ENCODE peak calls at places on chromosome 17, in six cellular contexts. Z is RWPE1, F is right cardiac atrium, D is GM12878, G is esophagus muscularis mucosa, Y is left lung. L is an unnamed sample.

GRCh38 chr17:44820631-44821196 is 9.4 kb downstream of the GJC1 start:
- DNase-seq in Z (peak), F (no peak), D (no peak), G (no peak), Y (no peak), L (no peak)

GRCh38 chr17:80803451-80804428 is 187.9 kb upstream of the CHMP6 start:
- DNase-seq in Z (no peak), F (no peak), D (no peak), G (no peak), Y (peak), L (no peak)

GRCh38 chr17:47698749-47699535 is 5.0 kb downstream of the TBKBP1 start:
- DNase-seq in Z (peak), F (peak), D (no peak), G (no peak), Y (peak), L (no peak)

GRCh38 chr17:29060475-29060874 is 17.5 kb downstream of the PIPOX start:
- DNase-seq in Z (no peak), F (no peak), D (no peak), G (no peak), Y (no peak), L (no peak)

GRCh38 chr17:14332331-14332730 is 31.4 kb downstream of the HS3ST3B1 start:
- DNase-seq in Z (no peak), F (no peak), D (no peak), G (no peak), Y (no peak), L (no peak)

GRCh38 chr17:63998721-63999679 is 849 bp downstream of the PRR29 start:
- DNase-seq in Z (no peak), F (no peak), D (no peak), G (no peak), Y (no peak), L (no peak)

GRCh38 chr17:49843774-49844350 is 4.0 kb downstream of the TAC4 start:
- DNase-seq in Z (no peak), F (no peak), D (no peak), G (no peak), Y (no peak), L (no peak)

GRCh38 chr17:5220074-5220473 is 14.6 kb downstream of the SCIMP start:
- DNase-seq in Z (no peak), F (no peak), D (no peak), G (no peak), Y (no peak), L (no peak)

GRCh38 chr17:64130559-64131001 is 636 bp upstream of the ERN1 start:
- DNase-seq in Z (no peak), F (peak), D (peak), G (no peak), Y (no peak), L (no peak)

GRCh38 chr17:55348749-55349354 is 72.8 kb downstream of the MMD start:
- DNase-seq in Z (peak), F (peak), D (no peak), G (no peak), Y (no peak), L (peak)

GRCh38 chr17:56570199-56570598 is 23.3 kb upstream of the NOG start:
- DNase-seq in Z (no peak), F (no peak), D (no peak), G (no peak), Y (no peak), L (no peak)

GRCh38 chr17:34146440-34147043 is 108.5 kb upstream of the CCL2 start:
- DNase-seq in Z (peak), F (peak), D (no peak), G (no peak), Y (peak), L (no peak)

GRCh38 chr17:35912942-35913341 is 17.6 kb downstream of the RDM1 start:
- DNase-seq in Z (no peak), F (no peak), D (no peak), G (no peak), Y (no peak), L (no peak)

GRCh38 chr17:69326302-69327059 is 452 bp downstream of the ABCA5 start:
- DNase-seq in Z (peak), F (no peak), D (no peak), G (no peak), Y (no peak), L (no peak)

GRCh38 chr17:14156689-14157088 is 80.0 kb downstream of the CDRT15 start:
- DNase-seq in Z (no peak), F (no peak), D (no peak), G (no peak), Y (no peak), L (no peak)

GRCh38 chr17:45995617-45996270 is 3.3 kb upstream of the STH start:
- DNase-seq in Z (no peak), F (no peak), D (no peak), G (no peak), Y (no peak), L (no peak)

GRCh38 chr17:45170976-45171337 is 9.3 kb downstream of the HEXIM2 start:
- DNase-seq in Z (peak), F (peak), D (no peak), G (peak), Y (no peak), L (no peak)

GRCh38 chr17:45145035-45145389 is 3.3 kb upstream of the HEXIM1 start:
- DNase-seq in Z (no peak), F (no peak), D (no peak), G (no peak), Y (peak), L (no peak)

GRCh38 chr17:73371846-73372245 is 60.0 kb upstream of the CDC42EP4 start:
- DNase-seq in Z (no peak), F (no peak), D (no peak), G (no peak), Y (no peak), L (no peak)

GRCh38 chr17:56434610-56435009 is 158.9 kb upstream of the NOG start:
- DNase-seq in Z (no peak), F (no peak), D (no peak), G (no peak), Y (no peak), L (no peak)

GRCh38 chr17:52383493-52384100 is 225.1 kb upstream of the CA10 start:
- DNase-seq in Z (peak), F (peak), D (no peak), G (no peak), Y (no peak), L (peak)

GRCh38 chr17:14052886-14053615 is 16.3 kb upstream of the COX10 start:
- DNase-seq in Z (no peak), F (no peak), D (no peak), G (no peak), Y (no peak), L (no peak)

GRCh38 chr17:45096141-45096540 is 35.0 kb downstream of the NMT1 start:
- DNase-seq in Z (no peak), F (peak), D (no peak), G (no peak), Y (no peak), L (no peak)

GRCh38 chr17:51500454-51500853 is 240.1 kb downstream of the UTP18 start:
- DNase-seq in Z (no peak), F (no peak), D (no peak), G (no peak), Y (no peak), L (no peak)

GRCh38 chr17:41773190-41773588 is 13.3 kb downstream of the JUP start:
- DNase-seq in Z (peak), F (peak), D (no peak), G (no peak), Y (peak), L (no peak)

GRCh38 chr17:35747540-35748017 is 5.5 kb downstream of the GAS2L2 start:
- DNase-seq in Z (peak), F (peak), D (peak), G (no peak), Y (peak), L (peak)

GRCh38 chr17:50841277-50841948 is 6.0 kb downstream of the WFIKKN2 start:
- DNase-seq in Z (no peak), F (no peak), D (no peak), G (no peak), Y (no peak), L (no peak)

GRCh38 chr17:6913608-6914443 is 82.0 kb upstream of the ALOX12 start:
- DNase-seq in Z (peak), F (peak), D (no peak), G (no peak), Y (peak), L (peak)

GRCh38 chr17:44400226-44400847 is 10.9 kb upstream of the ITGA2B start:
- DNase-seq in Z (peak), F (no peak), D (no peak), G (no peak), Y (no peak), L (no peak)

GRCh38 chr17:2959371-2960130 is 103.9 kb downstream of the OR1D5 start:
- DNase-seq in Z (no peak), F (no peak), D (no peak), G (no peak), Y (no peak), L (no peak)

GRCh38 chr17:14580494-14580893 is 279.6 kb downstream of the HS3ST3B1 start:
- DNase-seq in Z (no peak), F (no peak), D (no peak), G (no peak), Y (no peak), L (no peak)

GRCh38 chr17:8940866-8941471 is 24.5 kb downstream of the PIK3R5 start:
- DNase-seq in Z (no peak), F (peak), D (no peak), G (no peak), Y (no peak), L (no peak)

GRCh38 chr17:63622571-63623390 is 564 bp downstream of the MAP3K3 start:
- DNase-seq in Z (peak), F (peak), D (no peak), G (no peak), Y (peak), L (peak)

GRCh38 chr17:7729841-7730240 is 12.3 kb downstream of the DNAH2 start:
- DNase-seq in Z (no peak), F (no peak), D (no peak), G (no peak), Y (no peak), L (no peak)

DNA sequence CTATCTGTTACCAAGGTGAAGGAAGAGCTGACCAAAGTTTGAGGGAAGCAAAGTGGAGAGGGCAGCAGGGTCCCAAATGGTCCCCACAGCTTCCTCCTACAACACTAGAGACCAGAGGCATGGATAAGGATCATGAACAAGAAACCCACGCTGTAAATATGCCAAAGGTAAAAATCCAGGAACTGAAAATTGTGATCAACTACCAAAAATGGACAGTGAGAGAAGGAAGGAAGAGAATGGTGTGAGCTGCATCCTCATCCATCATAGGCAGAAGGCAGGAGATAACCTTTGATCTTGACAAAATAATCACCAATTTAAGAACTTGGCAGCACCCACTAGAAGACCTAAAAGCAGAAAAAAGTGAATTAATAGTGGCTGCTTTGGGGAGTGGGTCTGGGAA is 66.2 kb downstream of the CYTH1 start:
- DNase-seq in Z (no peak), F (no peak), D (no peak), G (no peak), Y (no peak), L (no peak)
- H3K27ac ChIP-seq in Z (no peak), F (no peak), D (peak), G (peak), Y (peak), L (peak)

GRCh38 chr17:59330314-59330942 is 1.0 kb upstream of the YPEL2 start:
- DNase-seq in Z (no peak), F (peak), D (no peak), G (no peak), Y (no peak), L (no peak)

GRCh38 chr17:59328534-59329095 is 2.8 kb upstream of the YPEL2 start:
- DNase-seq in Z (no peak), F (no peak), D (no peak), G (no peak), Y (no peak), L (no peak)

GRCh38 chr17:59329558-59330313 is 1.7 kb upstream of the YPEL2 start:
- DNase-seq in Z (peak), F (peak), D (peak), G (no peak), Y (no peak), L (no peak)

GRCh38 chr17:59327136-59327878 is 4.1 kb upstream of the YPEL2 start:
- DNase-seq in Z (no peak), F (no peak), D (no peak), G (no peak), Y (no peak), L (peak)

DNA sequence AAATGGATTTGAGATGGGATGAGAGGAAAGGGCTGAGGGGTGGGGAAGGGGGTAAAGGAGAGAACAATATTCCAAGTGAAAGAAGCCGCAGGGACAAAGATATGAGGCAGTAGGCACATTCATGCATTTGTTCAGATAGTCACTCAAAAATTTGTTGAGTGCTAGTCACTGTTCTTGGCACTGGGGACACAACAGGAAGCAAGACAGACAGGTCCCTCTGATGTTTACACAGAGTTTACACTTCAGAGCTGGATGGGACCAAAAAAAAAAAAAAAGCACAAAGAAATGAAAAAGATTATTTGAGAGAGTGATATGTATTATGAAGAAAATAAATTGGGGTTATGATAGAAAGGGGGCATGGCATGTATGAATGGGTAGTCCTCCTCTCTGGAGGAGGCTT is 3.6 kb upstream of the YPEL2 start:
- DNase-seq in Z (no peak), F (no peak), D (no peak), G (no peak), Y (no peak), L (no peak)
- H3K27ac ChIP-seq in Z (no peak), F (no peak), D (no peak), G (no peak), Y (peak), L (no peak)

DNA sequence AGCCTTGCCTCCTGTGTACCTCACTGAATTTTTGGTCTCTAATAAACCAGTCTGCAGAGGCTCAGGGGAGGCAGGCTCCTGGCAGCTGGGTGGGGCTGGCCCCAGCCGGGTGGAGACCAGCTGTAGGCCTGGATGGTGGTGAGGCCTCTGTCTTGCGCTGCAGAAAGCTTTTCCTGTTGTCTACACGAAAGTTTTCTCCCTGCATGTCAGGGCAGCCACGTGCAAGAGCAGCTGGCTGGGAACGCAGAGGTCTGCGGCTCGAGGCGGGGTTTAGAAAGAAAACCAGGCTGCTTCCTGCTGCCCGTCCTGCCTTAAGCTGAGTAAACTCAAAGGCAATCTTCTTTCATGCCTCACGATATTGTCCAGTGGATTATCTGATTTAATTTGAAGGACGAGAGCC is 2.4 kb downstream of the SERPINF1 start:
- DNase-seq in Z (no peak), F (peak), D (no peak), G (peak), Y (peak), L (peak)
- H3K27ac ChIP-seq in Z (peak), F (peak), D (no peak), G (peak), Y (peak), L (no peak)

DNA sequence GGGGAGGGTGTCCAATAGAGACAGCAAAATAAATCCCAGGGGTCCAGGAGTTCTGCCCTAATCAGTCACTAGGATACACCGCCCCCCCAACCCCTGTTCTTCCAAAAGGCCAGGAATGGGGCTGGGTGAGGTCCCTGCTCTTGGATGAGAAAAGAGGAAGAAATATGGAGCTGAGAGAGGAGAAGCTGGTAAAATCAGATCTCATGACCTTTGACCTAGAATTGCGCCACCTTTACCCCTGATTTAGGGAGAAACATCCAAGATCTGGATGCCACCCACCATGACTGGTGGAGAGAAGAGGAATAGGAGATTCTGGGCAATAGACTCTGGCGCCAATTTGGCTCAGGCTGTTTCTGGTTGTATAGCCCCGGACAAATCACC is 707 bp upstream of the CACNB1 start:
- DNase-seq in Z (no peak), F (peak), D (no peak), G (no peak), Y (no peak), L (no peak)
- H3K27ac ChIP-seq in Z (peak), F (no peak), D (no peak), G (peak), Y (peak), L (peak)

GRCh38 chr17:71440513-71440912 is 680.3 kb upstream of the SOX9 start:
- DNase-seq in Z (no peak), F (no peak), D (no peak), G (no peak), Y (peak), L (no peak)
- H3K27ac ChIP-seq in Z (peak), F (no peak), D (no peak), G (no peak), Y (no peak), L (no peak)

DNA sequence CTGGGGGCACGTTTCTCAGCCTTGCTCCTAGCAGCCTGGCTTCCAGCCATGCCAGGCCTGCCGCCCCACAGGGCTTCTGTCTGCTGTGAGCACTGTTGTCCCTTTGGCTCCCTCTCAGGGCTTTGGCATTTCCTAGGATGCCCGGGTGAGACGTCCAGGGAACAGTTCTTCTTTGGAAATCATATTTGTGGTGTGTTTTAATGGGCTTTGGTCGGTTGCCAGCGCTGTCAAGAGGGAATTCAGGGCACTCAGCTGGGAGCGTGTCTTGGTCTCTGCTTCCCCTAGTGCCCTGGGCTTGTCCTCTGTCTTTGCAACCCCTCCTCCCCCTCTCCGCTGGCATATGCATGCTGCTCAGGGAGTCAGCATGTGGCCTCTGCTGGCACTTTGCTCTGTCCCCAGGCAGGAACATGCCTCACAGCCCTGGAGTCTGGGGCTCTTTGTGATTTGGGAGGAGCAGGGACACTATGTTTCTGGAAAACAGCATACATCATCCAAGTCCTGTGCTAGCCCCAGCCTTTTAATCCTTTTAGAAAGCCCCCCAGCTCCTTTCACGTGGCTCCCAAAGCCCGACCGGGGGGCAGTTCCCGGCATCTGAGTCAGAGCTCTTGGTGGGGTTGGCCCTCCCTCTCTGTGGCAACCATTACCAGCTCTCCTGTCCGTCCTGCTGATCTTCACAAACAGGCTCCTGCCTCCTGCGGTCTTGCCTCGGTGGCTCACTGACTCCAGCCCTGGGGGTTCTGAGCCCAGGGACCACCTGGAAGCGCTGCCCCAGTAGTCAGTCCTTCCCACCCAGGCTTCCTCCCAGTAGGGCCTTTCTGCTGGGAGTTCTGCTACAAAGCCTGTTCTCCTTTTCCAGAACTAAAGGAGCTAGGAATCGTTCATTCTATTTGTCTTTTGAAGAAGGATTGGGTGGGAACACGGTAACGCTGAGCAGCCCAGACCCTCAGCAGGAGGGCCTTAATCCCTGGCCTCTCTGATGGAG is 26.7 kb downstream of the SAP30BP start:
- DNase-seq in Z (peak), F (peak), D (no peak), G (peak), Y (no peak), L (peak)
- H3K27ac ChIP-seq in Z (peak), F (peak), D (no peak), G (peak), Y (no peak), L (peak)

DNA sequence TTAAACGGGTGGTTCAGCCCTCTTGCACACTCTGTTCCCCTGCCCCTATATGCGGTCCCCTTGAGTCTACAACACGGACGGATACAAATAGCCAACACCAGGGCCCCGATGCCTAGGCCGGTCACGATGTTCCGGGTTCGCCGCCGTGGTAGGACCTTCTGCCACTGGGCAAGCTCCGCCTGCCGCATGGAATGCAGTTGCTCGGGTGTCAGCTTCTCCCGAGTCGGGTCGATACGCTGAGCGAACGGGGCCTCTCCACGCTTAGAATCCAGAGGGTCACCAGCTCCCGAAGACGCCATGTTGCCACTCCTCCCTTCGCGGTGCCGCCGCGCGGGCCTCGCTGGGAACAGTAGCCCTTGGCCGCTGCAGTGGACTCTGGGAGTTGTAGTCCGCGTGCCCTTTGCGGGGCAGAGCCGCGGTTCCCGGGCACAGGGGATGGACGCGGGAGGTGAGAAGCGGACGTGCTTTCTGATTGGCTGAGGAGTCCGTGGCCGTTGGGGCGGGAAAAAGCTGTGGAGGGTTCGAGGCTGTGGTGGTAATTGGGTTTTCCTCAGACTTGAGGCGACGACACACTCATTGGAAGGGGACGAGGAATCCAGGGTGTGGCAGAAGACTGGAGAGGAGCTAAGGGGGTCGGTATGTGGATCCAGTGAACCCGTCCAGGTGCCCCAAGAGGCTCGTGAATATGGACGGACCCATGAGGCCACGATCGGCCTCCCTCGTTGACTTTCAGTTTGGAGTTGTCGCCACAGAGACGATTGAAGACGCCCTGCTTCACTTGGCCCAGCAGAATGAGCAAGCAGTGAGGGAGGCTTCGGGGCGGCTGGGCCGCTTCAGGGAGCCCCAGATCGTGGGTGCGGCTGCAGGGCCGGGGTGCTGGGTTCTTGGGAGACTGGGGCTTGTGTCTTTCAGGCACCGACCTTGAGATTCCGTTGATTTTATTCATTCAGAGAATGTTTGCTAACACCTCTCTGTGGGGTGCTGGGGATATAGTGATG is at the start of the genes CNTD1 and COA3:
- DNase-seq in Z (peak), F (peak), D (peak), G (peak), Y (peak), L (peak)
- H3K27ac ChIP-seq in Z (peak), F (peak), D (no peak), G (peak), Y (peak), L (peak)